ENCODE peak calls at places on chromosome 10, in ten cellular contexts. D is AML-193, Q is RWPE1, C is non-pigmented ciliary epithelial cell, Z is T-cell, P is H4, K is HCT116, O is kidney, U is HAP-1, T is activated B cell treated with CpG ODN at 0.5 μM for 24 hours. G is an unnamed sample.

GRCh38 chr10:98041352-98042043 is 11.1 kb upstream of the CRTAC1 start:
- DNase-seq in U (peak), P (peak), Q (peak), T (no peak), K (peak), Z (no peak), O (no peak), C (peak), D (peak), G (peak)

GRCh38 chr10:70672993-70673928 is 955 bp downstream of the ADAMTS14 start:
- DNase-seq in D (no peak), K (no peak), Q (peak), Z (no peak), U (no peak), P (no peak), O (no peak), T (no peak), C (no peak), G (peak)

GRCh38 chr10:84194424-84195043 is at the start of gene CDHR1:
- DNase-seq in O (no peak), Z (peak), C (no peak), K (no peak), Q (peak), D (no peak), T (peak), P (no peak), U (peak), G (no peak)

GRCh38 chr10:4240641-4241197 is 455.7 kb upstream of the KLF6 start:
- DNase-seq in O (no peak), P (no peak), U (no peak), K (no peak), Z (no peak), T (no peak), Q (no peak), D (no peak), C (peak), G (no peak)

GRCh38 chr10:68562666-68563522 is 2.8 kb downstream of the TET1 start:
- DNase-seq in P (no peak), U (peak), Z (no peak), D (no peak), T (no peak), Q (no peak), C (no peak), O (no peak), K (no peak), G (peak)

GRCh38 chr10:69397972-69398371 is 18.7 kb downstream of the TACR2 start:
- DNase-seq in O (no peak), T (no peak), Q (no peak), Z (no peak), C (no peak), U (no peak), D (no peak), K (no peak), P (no peak), G (no peak)

GRCh38 chr10:74901240-74901827 is 74.9 kb downstream of the KAT6B start:
- DNase-seq in Q (no peak), O (no peak), T (no peak), U (no peak), D (no peak), C (no peak), P (no peak), K (no peak), Z (no peak), G (no peak)

GRCh38 chr10:129656642-129657041 is 189.6 kb downstream of the MGMT start:
- DNase-seq in O (no peak), T (no peak), K (no peak), D (no peak), C (no peak), Z (no peak), Q (no peak), U (no peak), P (no peak), G (no peak)

GRCh38 chr10:76644481-76644880 is 993.1 kb downstream of the KCNMA1 start:
- DNase-seq in P (no peak), U (no peak), Z (no peak), Q (no peak), C (no peak), D (no peak), O (no peak), T (no peak), K (no peak), G (no peak)

GRCh38 chr10:114686013-114686412 is 27.9 kb upstream of the ABLIM1 start:
- DNase-seq in O (no peak), C (no peak), K (no peak), T (no peak), P (no peak), Z (no peak), Q (peak), U (no peak), D (no peak), G (no peak)

GRCh38 chr10:86155034-86155656 is 211.4 kb downstream of the GRID1 start:
- DNase-seq in Z (no peak), K (no peak), P (no peak), O (no peak), Q (no peak), T (no peak), D (no peak), C (no peak), U (no peak), G (no peak)

GRCh38 chr10:86389441-86390193 is 23.0 kb upstream of the GRID1 start:
- DNase-seq in C (no peak), U (no peak), T (no peak), Z (no peak), Q (no peak), P (no peak), O (peak), D (no peak), K (no peak), G (no peak)

GRCh38 chr10:23927926-23928325 is 281.0 kb upstream of the KIAA1217 start:
- DNase-seq in K (no peak), U (no peak), T (no peak), Q (no peak), O (no peak), D (no peak), P (no peak), C (no peak), Z (no peak), G (no peak)

GRCh38 chr10:47099445-47099844 is 188.2 kb downstream of the PTPN20 start:
- DNase-seq in K (no peak), U (no peak), T (no peak), Z (no peak), D (no peak), P (no peak), C (no peak), O (no peak), Q (no peak), G (no peak)

GRCh38 chr10:86292462-86293322 is 73.9 kb downstream of the GRID1 start:
- DNase-seq in K (no peak), D (no peak), C (no peak), U (no peak), O (no peak), Q (no peak), T (no peak), P (no peak), Z (no peak), G (no peak)

GRCh38 chr10:84348860-84349259 is 20.5 kb downstream of the CCSER2 start:
- DNase-seq in D (no peak), C (no peak), K (no peak), O (no peak), P (no peak), T (no peak), Q (no peak), Z (no peak), U (no peak), G (no peak)

GRCh38 chr10:72276421-72277339 is 3.0 kb downstream of the DDIT4 start:
- DNase-seq in T (no peak), C (no peak), D (no peak), Q (peak), O (no peak), P (peak), Z (peak), U (no peak), K (peak), G (peak)

GRCh38 chr10:109343293-109343692 is 580.0 kb downstream of the XPNPEP1 start:
- DNase-seq in Z (no peak), C (peak), O (no peak), D (no peak), T (no peak), P (no peak), Q (no peak), K (no peak), U (no peak), G (no peak)

GRCh38 chr10:132110713-132111112 is 45.0 kb downstream of the JAKMIP3 start:
- DNase-seq in Z (no peak), P (no peak), C (no peak), K (no peak), T (no peak), U (no peak), O (peak), D (no peak), Q (no peak), G (no peak)

GRCh38 chr10:132539431-132539839 is 1.8 kb downstream of the INPP5A start:
- DNase-seq in Z (peak), D (no peak), K (no peak), P (no peak), O (peak), T (no peak), U (no peak), Q (no peak), C (no peak), G (no peak)

GRCh38 chr10:51178634-51179033 is 104.3 kb downstream of the PRKG1 start:
- DNase-seq in K (no peak), D (no peak), Z (no peak), T (no peak), O (no peak), Q (no peak), U (no peak), C (no peak), P (no peak), G (no peak)

GRCh38 chr10:125538947-125539649 is 143.9 kb downstream of the TEX36 start:
- DNase-seq in U (no peak), D (no peak), T (no peak), K (no peak), Q (no peak), C (no peak), Z (no peak), O (peak), P (peak), G (no peak)

GRCh38 chr10:6987536-6987945 is 407.5 kb upstream of the PRKCQ start:
- DNase-seq in C (no peak), O (no peak), Q (no peak), T (no peak), Z (no peak), P (no peak), K (no peak), D (no peak), U (no peak), G (no peak)

GRCh38 chr10:122163182-122164027 is 107.7 kb upstream of the BTBD16 start:
- DNase-seq in P (no peak), C (no peak), T (no peak), K (no peak), U (peak), Z (no peak), D (no peak), O (peak), Q (no peak), G (no peak)

GRCh38 chr10:52525761-52526160 is 211.7 kb downstream of the DKK1 start:
- DNase-seq in O (no peak), Q (no peak), D (no peak), C (no peak), P (no peak), Z (no peak), U (no peak), K (no peak), T (no peak), G (no peak)